ENCODE peak calls at places on chromosomes 3 and 15, in seven cellular contexts. One of them, this sample, is unnamed.

GRCh38 chr3:399647-400046 is 203.1 kb downstream of the CHL1 start:
- ATAC-seq in body of pancreas: no peak
- ATAC-seq in GM12878: peak
- ATAC-seq in K562: no peak
- ATAC-seq in gastrocnemius medialis: no peak
- ATAC-seq in heart left ventricle: no peak
- ATAC-seq in HCT116: no peak
- ATAC-seq in this sample: no peak

GRCh38 chr3:10154335-10155122 is 10.2 kb upstream of the IRAK2 start:
- ATAC-seq in body of pancreas: no peak
- ATAC-seq in GM12878: peak
- ATAC-seq in K562: peak
- ATAC-seq in gastrocnemius medialis: no peak
- ATAC-seq in heart left ventricle: peak
- ATAC-seq in HCT116: peak
- ATAC-seq in this sample: no peak

GRCh38 chr3:146313411-146314111 is 62.7 kb upstream of the PLSCR4 start:
- ATAC-seq in body of pancreas: peak
- ATAC-seq in GM12878: no peak
- ATAC-seq in K562: no peak
- ATAC-seq in gastrocnemius medialis: peak
- ATAC-seq in heart left ventricle: peak
- ATAC-seq in HCT116: peak
- ATAC-seq in this sample: peak

GRCh38 chr3:124774305-124774673 is 44.0 kb downstream of the UMPS start:
- ATAC-seq in body of pancreas: peak
- ATAC-seq in GM12878: no peak
- ATAC-seq in K562: no peak
- ATAC-seq in gastrocnemius medialis: peak
- ATAC-seq in heart left ventricle: peak
- ATAC-seq in HCT116: peak
- ATAC-seq in this sample: peak

GRCh38 chr3:134874737-134875413 is 79.8 kb downstream of the EPHB1 start:
- ATAC-seq in body of pancreas: no peak
- ATAC-seq in GM12878: peak
- ATAC-seq in K562: no peak
- ATAC-seq in gastrocnemius medialis: no peak
- ATAC-seq in heart left ventricle: no peak
- ATAC-seq in HCT116: no peak
- ATAC-seq in this sample: no peak

GRCh38 chr15:59953392-59953883 is 50.7 kb upstream of the FOXB1 start:
- ATAC-seq in body of pancreas: peak
- ATAC-seq in GM12878: no peak
- ATAC-seq in K562: no peak
- ATAC-seq in gastrocnemius medialis: no peak
- ATAC-seq in heart left ventricle: no peak
- ATAC-seq in HCT116: no peak
- ATAC-seq in this sample: no peak

GRCh38 chr15:55766676-55767075 is 23.7 kb upstream of the PRTG start:
- ATAC-seq in body of pancreas: no peak
- ATAC-seq in GM12878: no peak
- ATAC-seq in K562: no peak
- ATAC-seq in gastrocnemius medialis: no peak
- ATAC-seq in heart left ventricle: no peak
- ATAC-seq in HCT116: no peak
- ATAC-seq in this sample: no peak

GRCh38 chr15:53762916-53763315 is 3.5 kb upstream of the WDR72 start:
- ATAC-seq in body of pancreas: no peak
- ATAC-seq in GM12878: no peak
- ATAC-seq in K562: no peak
- ATAC-seq in gastrocnemius medialis: no peak
- ATAC-seq in heart left ventricle: no peak
- ATAC-seq in HCT116: no peak
- ATAC-seq in this sample: no peak

GRCh38 chr3:116034797-116035196 is 410.5 kb downstream of the LSAMP start:
- ATAC-seq in body of pancreas: no peak
- ATAC-seq in GM12878: no peak
- ATAC-seq in K562: no peak
- ATAC-seq in gastrocnemius medialis: no peak
- ATAC-seq in heart left ventricle: no peak
- ATAC-seq in HCT116: no peak
- ATAC-seq in this sample: no peak

GRCh38 chr3:182692021-182692420 is 101.3 kb upstream of the ATP11B start:
- ATAC-seq in body of pancreas: no peak
- ATAC-seq in GM12878: peak
- ATAC-seq in K562: peak
- ATAC-seq in gastrocnemius medialis: no peak
- ATAC-seq in heart left ventricle: no peak
- ATAC-seq in HCT116: no peak
- ATAC-seq in this sample: no peak

GRCh38 chr15:27250223-27250622 is 279.2 kb downstream of the GABRG3 start:
- ATAC-seq in body of pancreas: no peak
- ATAC-seq in GM12878: no peak
- ATAC-seq in K562: peak
- ATAC-seq in gastrocnemius medialis: no peak
- ATAC-seq in heart left ventricle: no peak
- ATAC-seq in HCT116: no peak
- ATAC-seq in this sample: no peak

GRCh38 chr3:125072310-125072709 is 16.5 kb upstream of the HEG1 start:
- ATAC-seq in body of pancreas: no peak
- ATAC-seq in GM12878: no peak
- ATAC-seq in K562: no peak
- ATAC-seq in gastrocnemius medialis: peak
- ATAC-seq in heart left ventricle: no peak
- ATAC-seq in HCT116: no peak
- ATAC-seq in this sample: no peak

GRCh38 chr3:99505646-99506269 is 132.6 kb upstream of the COL8A1 start:
- ATAC-seq in body of pancreas: peak
- ATAC-seq in GM12878: peak
- ATAC-seq in K562: no peak
- ATAC-seq in gastrocnemius medialis: peak
- ATAC-seq in heart left ventricle: peak
- ATAC-seq in HCT116: no peak
- ATAC-seq in this sample: peak

GRCh38 chr3:14298991-14299555 is 103.3 kb upstream of the SLC6A6 start:
- ATAC-seq in body of pancreas: no peak
- ATAC-seq in GM12878: no peak
- ATAC-seq in K562: no peak
- ATAC-seq in gastrocnemius medialis: no peak
- ATAC-seq in heart left ventricle: no peak
- ATAC-seq in HCT116: no peak
- ATAC-seq in this sample: no peak
- TF ChIP-seq POLR2A in body of pancreas: no peak
- TF ChIP-seq POLR2A in GM12878: no peak
- TF ChIP-seq POLR2A in K562: no peak
- TF ChIP-seq POLR2A in gastrocnemius medialis: no peak
- TF ChIP-seq POLR2A in heart left ventricle: no peak
- TF ChIP-seq POLR2A in HCT116: no peak
- TF ChIP-seq POLR2A in this sample: no peak

DNA sequence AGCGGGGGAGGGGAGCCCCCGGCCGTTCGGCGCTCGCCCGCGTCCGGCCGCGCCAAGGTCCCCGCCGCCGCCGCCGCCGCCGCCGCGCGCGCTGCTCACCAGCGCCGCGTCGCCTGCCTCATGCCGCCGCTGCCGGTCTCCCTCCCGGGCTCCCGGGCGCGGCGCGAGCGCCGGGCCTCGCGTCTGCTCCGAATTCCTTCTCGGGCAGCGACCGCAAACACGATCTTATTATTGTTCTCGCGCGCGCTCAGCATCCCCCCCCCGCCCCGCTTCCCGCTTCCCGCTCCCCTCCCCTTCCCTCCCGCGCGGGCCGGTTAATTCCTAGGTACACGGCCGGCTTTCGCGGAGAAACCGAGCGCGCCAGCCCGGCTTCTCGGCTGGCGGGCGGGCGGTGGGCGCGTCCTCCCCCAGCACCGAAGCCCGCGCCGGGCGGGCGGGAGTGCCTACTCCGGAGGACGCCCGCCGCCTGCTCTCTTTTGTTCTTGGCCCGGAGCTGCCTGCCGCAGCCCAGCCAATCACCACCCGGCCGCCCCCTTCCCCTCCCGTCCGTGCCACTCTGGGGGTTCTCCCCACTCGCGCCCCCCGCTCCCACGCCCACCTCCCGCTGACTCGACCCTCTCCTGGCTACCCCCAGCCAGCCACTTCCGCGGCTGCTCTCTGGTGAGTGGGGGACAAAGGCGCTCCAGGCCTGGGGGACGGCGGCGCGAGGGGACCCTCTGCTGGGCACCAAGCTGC is at the start of gene HDGFL3:
- ATAC-seq in body of pancreas: peak
- ATAC-seq in GM12878: peak
- ATAC-seq in K562: peak
- ATAC-seq in gastrocnemius medialis: peak
- ATAC-seq in heart left ventricle: peak
- ATAC-seq in HCT116: no peak
- ATAC-seq in this sample: peak
- TF ChIP-seq POLR2A in body of pancreas: no peak
- TF ChIP-seq POLR2A in GM12878: peak
- TF ChIP-seq POLR2A in K562: peak
- TF ChIP-seq POLR2A in gastrocnemius medialis: no peak
- TF ChIP-seq POLR2A in heart left ventricle: peak
- TF ChIP-seq POLR2A in HCT116: no peak
- TF ChIP-seq POLR2A in this sample: no peak

GRCh38 chr15:51706931-51707608 is 25.8 kb downstream of the SCG3 start:
- ATAC-seq in body of pancreas: no peak
- ATAC-seq in GM12878: no peak
- ATAC-seq in K562: no peak
- ATAC-seq in gastrocnemius medialis: no peak
- ATAC-seq in heart left ventricle: no peak
- ATAC-seq in HCT116: no peak
- ATAC-seq in this sample: no peak

GRCh38 chr15:51699373-51699772 is 18.1 kb downstream of the SCG3 start:
- ATAC-seq in body of pancreas: no peak
- ATAC-seq in GM12878: no peak
- ATAC-seq in K562: no peak
- ATAC-seq in gastrocnemius medialis: no peak
- ATAC-seq in heart left ventricle: no peak
- ATAC-seq in HCT116: no peak
- ATAC-seq in this sample: no peak

GRCh38 chr15:51708013-51708412 is 26.7 kb downstream of the SCG3 start:
- ATAC-seq in body of pancreas: peak
- ATAC-seq in GM12878: no peak
- ATAC-seq in K562: no peak
- ATAC-seq in gastrocnemius medialis: no peak
- ATAC-seq in heart left ventricle: no peak
- ATAC-seq in HCT116: no peak
- ATAC-seq in this sample: no peak

GRCh38 chr15:51706347-51706746 is 25.0 kb downstream of the SCG3 start:
- ATAC-seq in body of pancreas: no peak
- ATAC-seq in GM12878: no peak
- ATAC-seq in K562: peak
- ATAC-seq in gastrocnemius medialis: no peak
- ATAC-seq in heart left ventricle: no peak
- ATAC-seq in HCT116: no peak
- ATAC-seq in this sample: no peak

DNA sequence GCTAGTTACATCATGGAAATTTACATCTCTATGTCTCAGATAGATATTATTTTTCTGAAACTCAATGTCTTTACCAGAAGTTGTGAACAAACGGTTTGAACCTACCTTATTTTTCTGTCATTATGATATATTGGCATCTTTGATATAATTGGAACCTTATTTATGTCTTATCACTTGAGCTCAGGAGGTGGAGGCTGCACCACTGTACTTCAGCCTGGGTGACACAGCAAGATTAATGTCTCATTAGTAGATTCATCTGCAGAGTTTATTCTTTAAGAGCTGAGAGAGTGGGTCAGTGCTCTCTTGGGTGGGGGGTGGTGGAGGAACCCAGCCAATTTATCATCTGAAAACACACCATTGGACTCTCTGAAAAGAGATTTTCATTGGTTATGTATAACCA is 21.4 kb downstream of the SCG3 start:
- ATAC-seq in body of pancreas: no peak
- ATAC-seq in GM12878: no peak
- ATAC-seq in K562: peak
- ATAC-seq in gastrocnemius medialis: no peak
- ATAC-seq in heart left ventricle: no peak
- ATAC-seq in HCT116: no peak
- ATAC-seq in this sample: no peak
- TF ChIP-seq POLR2A in body of pancreas: no peak
- TF ChIP-seq POLR2A in GM12878: no peak
- TF ChIP-seq POLR2A in K562: no peak
- TF ChIP-seq POLR2A in gastrocnemius medialis: no peak
- TF ChIP-seq POLR2A in heart left ventricle: no peak
- TF ChIP-seq POLR2A in HCT116: no peak
- TF ChIP-seq POLR2A in this sample: no peak

GRCh38 chr3:4982773-4983738 is 3.8 kb downstream of the BHLHE40 start:
- ATAC-seq in body of pancreas: no peak
- ATAC-seq in GM12878: no peak
- ATAC-seq in K562: no peak
- ATAC-seq in gastrocnemius medialis: no peak
- ATAC-seq in heart left ventricle: no peak
- ATAC-seq in HCT116: no peak
- ATAC-seq in this sample: no peak

GRCh38 chr3:4980229-4981159 is 1.3 kb downstream of the BHLHE40 start:
- ATAC-seq in body of pancreas: peak
- ATAC-seq in GM12878: peak
- ATAC-seq in K562: peak
- ATAC-seq in gastrocnemius medialis: peak
- ATAC-seq in heart left ventricle: peak
- ATAC-seq in HCT116: peak
- ATAC-seq in this sample: peak

GRCh38 chr3:4981160-4981687 is 2.0 kb downstream of the BHLHE40 start:
- ATAC-seq in body of pancreas: no peak
- ATAC-seq in GM12878: no peak
- ATAC-seq in K562: no peak
- ATAC-seq in gastrocnemius medialis: no peak
- ATAC-seq in heart left ventricle: no peak
- ATAC-seq in HCT116: no peak
- ATAC-seq in this sample: no peak

GRCh38 chr3:4983739-4984510 is 4.7 kb downstream of the BHLHE40 start:
- ATAC-seq in body of pancreas: no peak
- ATAC-seq in GM12878: peak
- ATAC-seq in K562: peak
- ATAC-seq in gastrocnemius medialis: no peak
- ATAC-seq in heart left ventricle: no peak
- ATAC-seq in HCT116: no peak
- ATAC-seq in this sample: no peak

DNA sequence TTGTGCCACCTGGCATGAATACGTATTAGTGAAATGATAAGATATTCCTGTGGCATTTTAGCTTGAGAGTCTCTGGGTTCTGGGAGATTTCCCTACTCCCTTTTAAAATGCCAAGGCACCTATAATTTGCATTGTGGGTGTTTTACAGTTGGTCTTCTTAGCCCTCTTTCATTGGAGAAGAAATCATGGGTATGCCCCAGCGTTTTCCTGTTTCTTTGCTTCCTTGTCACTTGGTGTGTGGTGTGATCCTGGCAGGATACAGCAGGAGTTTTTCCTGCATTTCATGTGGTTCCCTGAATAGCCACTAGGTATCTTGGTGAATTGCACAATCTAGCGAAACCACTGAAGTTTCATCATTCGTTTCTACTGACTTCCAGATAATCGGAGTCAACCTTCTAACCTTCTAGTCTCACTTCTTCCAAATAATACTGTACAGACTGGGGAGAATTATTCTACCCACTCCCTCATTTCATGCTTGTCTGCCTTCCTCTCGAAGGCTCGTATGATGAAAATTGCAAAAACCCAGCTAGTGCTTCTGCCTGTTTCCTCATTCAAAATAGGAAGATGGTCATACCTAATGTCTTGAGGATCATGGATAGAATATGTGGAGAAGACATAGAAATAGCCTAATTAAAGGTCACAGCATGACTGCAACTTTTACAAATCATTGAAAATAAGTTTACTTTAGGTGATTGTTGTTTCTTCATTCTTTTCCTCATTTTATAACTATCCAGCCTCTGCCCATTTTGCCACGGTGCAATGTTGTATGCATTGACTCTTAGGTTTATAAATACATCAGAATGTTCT is 2.7 kb downstream of the BHLHE40 start:
- ATAC-seq in body of pancreas: no peak
- ATAC-seq in GM12878: no peak
- ATAC-seq in K562: no peak
- ATAC-seq in gastrocnemius medialis: no peak
- ATAC-seq in heart left ventricle: no peak
- ATAC-seq in HCT116: no peak
- ATAC-seq in this sample: no peak
- TF ChIP-seq POLR2A in body of pancreas: peak
- TF ChIP-seq POLR2A in GM12878: no peak
- TF ChIP-seq POLR2A in K562: no peak
- TF ChIP-seq POLR2A in gastrocnemius medialis: peak
- TF ChIP-seq POLR2A in heart left ventricle: no peak
- TF ChIP-seq POLR2A in HCT116: no peak
- TF ChIP-seq POLR2A in this sample: no peak